ENCODE peak calls at places on chromosomes 2 and 18, in ten cellular contexts. One of them, this sample, is unnamed.

GRCh38 chr2:86632672-86633071 is 9.0 kb upstream of the RNF103 start:
- DNase-seq in K562: no peak
- DNase-seq in naive thymus-derived CD4-positive, alpha-beta T cell: no peak
- DNase-seq in heart left ventricle: no peak
- DNase-seq in sigmoid colon: no peak
- DNase-seq in stomach: no peak
- DNase-seq in cardiac muscle cell: no peak
- DNase-seq in CD4-positive, alpha-beta memory T cell: no peak
- DNase-seq in heart right ventricle: no peak
- DNase-seq in Panc1: no peak
- DNase-seq in this sample: no peak

GRCh38 chr2:240604939-240605716 is 18.6 kb downstream of the CAPN10 start:
- DNase-seq in K562: no peak
- DNase-seq in naive thymus-derived CD4-positive, alpha-beta T cell: peak
- DNase-seq in heart left ventricle: peak
- DNase-seq in sigmoid colon: peak
- DNase-seq in stomach: peak
- DNase-seq in cardiac muscle cell: no peak
- DNase-seq in CD4-positive, alpha-beta memory T cell: no peak
- DNase-seq in heart right ventricle: no peak
- DNase-seq in Panc1: no peak
- DNase-seq in this sample: peak

GRCh38 chr2:395886-396285 is 108.0 kb upstream of the ALKAL2 start:
- DNase-seq in K562: no peak
- DNase-seq in naive thymus-derived CD4-positive, alpha-beta T cell: no peak
- DNase-seq in heart left ventricle: no peak
- DNase-seq in sigmoid colon: no peak
- DNase-seq in stomach: no peak
- DNase-seq in cardiac muscle cell: no peak
- DNase-seq in CD4-positive, alpha-beta memory T cell: no peak
- DNase-seq in heart right ventricle: no peak
- DNase-seq in Panc1: no peak
- DNase-seq in this sample: no peak

GRCh38 chr2:10427568-10427975 is 20.6 kb downstream of the ODC1 start:
- DNase-seq in K562: no peak
- DNase-seq in naive thymus-derived CD4-positive, alpha-beta T cell: no peak
- DNase-seq in heart left ventricle: no peak
- DNase-seq in sigmoid colon: no peak
- DNase-seq in stomach: no peak
- DNase-seq in cardiac muscle cell: no peak
- DNase-seq in CD4-positive, alpha-beta memory T cell: no peak
- DNase-seq in heart right ventricle: no peak
- DNase-seq in Panc1: no peak
- DNase-seq in this sample: no peak

GRCh38 chr2:12694990-12695774 is 21.6 kb upstream of the TRIB2 start:
- DNase-seq in K562: no peak
- DNase-seq in naive thymus-derived CD4-positive, alpha-beta T cell: no peak
- DNase-seq in heart left ventricle: no peak
- DNase-seq in sigmoid colon: no peak
- DNase-seq in stomach: no peak
- DNase-seq in cardiac muscle cell: no peak
- DNase-seq in CD4-positive, alpha-beta memory T cell: no peak
- DNase-seq in heart right ventricle: no peak
- DNase-seq in Panc1: no peak
- DNase-seq in this sample: no peak

GRCh38 chr2:1837022-1837421 is 92.7 kb upstream of the PXDN start:
- DNase-seq in K562: no peak
- DNase-seq in naive thymus-derived CD4-positive, alpha-beta T cell: no peak
- DNase-seq in heart left ventricle: no peak
- DNase-seq in sigmoid colon: no peak
- DNase-seq in stomach: no peak
- DNase-seq in cardiac muscle cell: peak
- DNase-seq in CD4-positive, alpha-beta memory T cell: no peak
- DNase-seq in heart right ventricle: no peak
- DNase-seq in Panc1: no peak
- DNase-seq in this sample: no peak

GRCh38 chr2:228426502-228427216 is 245.2 kb upstream of the SPHKAP start:
- DNase-seq in K562: no peak
- DNase-seq in naive thymus-derived CD4-positive, alpha-beta T cell: no peak
- DNase-seq in heart left ventricle: no peak
- DNase-seq in sigmoid colon: no peak
- DNase-seq in stomach: no peak
- DNase-seq in cardiac muscle cell: no peak
- DNase-seq in CD4-positive, alpha-beta memory T cell: no peak
- DNase-seq in heart right ventricle: no peak
- DNase-seq in Panc1: no peak
- DNase-seq in this sample: no peak

GRCh38 chr2:3035385-3036050 is 342.1 kb downstream of the EIPR1 start:
- DNase-seq in K562: no peak
- DNase-seq in naive thymus-derived CD4-positive, alpha-beta T cell: no peak
- DNase-seq in heart left ventricle: no peak
- DNase-seq in sigmoid colon: no peak
- DNase-seq in stomach: no peak
- DNase-seq in cardiac muscle cell: no peak
- DNase-seq in CD4-positive, alpha-beta memory T cell: no peak
- DNase-seq in heart right ventricle: no peak
- DNase-seq in Panc1: no peak
- DNase-seq in this sample: no peak

GRCh38 chr2:152171733-152172132 is 3.8 kb downstream of the STAM2 start:
- DNase-seq in K562: no peak
- DNase-seq in naive thymus-derived CD4-positive, alpha-beta T cell: no peak
- DNase-seq in heart left ventricle: no peak
- DNase-seq in sigmoid colon: no peak
- DNase-seq in stomach: no peak
- DNase-seq in cardiac muscle cell: no peak
- DNase-seq in CD4-positive, alpha-beta memory T cell: no peak
- DNase-seq in heart right ventricle: no peak
- DNase-seq in Panc1: no peak
- DNase-seq in this sample: no peak

GRCh38 chr2:178700922-178701342 is 106.3 kb downstream of the TTN start:
- DNase-seq in K562: peak
- DNase-seq in naive thymus-derived CD4-positive, alpha-beta T cell: no peak
- DNase-seq in heart left ventricle: no peak
- DNase-seq in sigmoid colon: no peak
- DNase-seq in stomach: no peak
- DNase-seq in cardiac muscle cell: peak
- DNase-seq in CD4-positive, alpha-beta memory T cell: no peak
- DNase-seq in heart right ventricle: no peak
- DNase-seq in Panc1: peak
- DNase-seq in this sample: no peak

GRCh38 chr2:152715854-152716428 is 1.3 kb downstream of the PRPF40A start:
- DNase-seq in K562: no peak
- DNase-seq in naive thymus-derived CD4-positive, alpha-beta T cell: no peak
- DNase-seq in heart left ventricle: no peak
- DNase-seq in sigmoid colon: no peak
- DNase-seq in stomach: no peak
- DNase-seq in cardiac muscle cell: peak
- DNase-seq in CD4-positive, alpha-beta memory T cell: no peak
- DNase-seq in heart right ventricle: no peak
- DNase-seq in Panc1: no peak
- DNase-seq in this sample: no peak

GRCh38 chr2:130819915-130820861 is 16.5 kb upstream of the ARHGEF4 start:
- DNase-seq in K562: no peak
- DNase-seq in naive thymus-derived CD4-positive, alpha-beta T cell: no peak
- DNase-seq in heart left ventricle: no peak
- DNase-seq in sigmoid colon: peak
- DNase-seq in stomach: no peak
- DNase-seq in cardiac muscle cell: peak
- DNase-seq in CD4-positive, alpha-beta memory T cell: no peak
- DNase-seq in heart right ventricle: peak
- DNase-seq in Panc1: no peak
- DNase-seq in this sample: no peak

GRCh38 chr18:11136241-11136640 is 13.1 kb downstream of the PIEZO2 start:
- DNase-seq in K562: no peak
- DNase-seq in naive thymus-derived CD4-positive, alpha-beta T cell: no peak
- DNase-seq in heart left ventricle: no peak
- DNase-seq in sigmoid colon: no peak
- DNase-seq in stomach: no peak
- DNase-seq in cardiac muscle cell: no peak
- DNase-seq in CD4-positive, alpha-beta memory T cell: no peak
- DNase-seq in heart right ventricle: no peak
- DNase-seq in Panc1: no peak
- DNase-seq in this sample: no peak

DNA sequence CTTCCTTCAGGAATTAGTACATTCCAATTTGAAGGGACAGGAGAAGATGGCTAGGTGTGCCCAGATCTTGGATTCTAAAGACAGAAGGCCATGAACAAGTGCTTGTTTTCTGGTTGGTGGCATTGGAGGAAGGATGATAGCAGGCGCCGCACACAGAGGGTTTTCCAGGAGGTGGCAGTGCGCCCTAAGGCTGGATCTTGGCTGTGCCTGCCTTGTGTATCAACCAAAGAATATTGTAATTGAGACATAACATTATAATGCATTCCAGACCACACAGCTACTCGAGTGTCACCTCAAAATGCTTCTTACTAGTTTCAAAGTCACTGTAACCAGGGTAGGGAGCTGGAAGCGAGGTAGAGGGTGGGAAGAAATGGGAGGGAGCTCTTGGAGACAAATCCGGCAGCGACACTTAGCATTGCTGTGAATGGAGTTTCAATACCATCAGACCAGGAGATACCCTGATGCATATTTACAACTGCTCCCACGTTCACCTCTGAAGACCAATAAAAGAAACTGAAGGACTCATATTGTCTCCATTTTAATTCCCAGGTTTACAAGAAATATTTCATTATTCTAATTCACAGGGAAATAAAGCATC is 42.5 kb downstream of the CPO start:
- DNase-seq in K562: peak
- DNase-seq in naive thymus-derived CD4-positive, alpha-beta T cell: peak
- DNase-seq in heart left ventricle: peak
- DNase-seq in sigmoid colon: peak
- DNase-seq in stomach: peak
- DNase-seq in cardiac muscle cell: peak
- DNase-seq in CD4-positive, alpha-beta memory T cell: peak
- DNase-seq in heart right ventricle: peak
- DNase-seq in Panc1: peak
- DNase-seq in this sample: no peak
- H3K4me3 ChIP-seq in K562: no peak
- H3K4me3 ChIP-seq in naive thymus-derived CD4-positive, alpha-beta T cell: no peak
- H3K4me3 ChIP-seq in heart left ventricle: no peak
- H3K4me3 ChIP-seq in sigmoid colon: no peak
- H3K4me3 ChIP-seq in stomach: no peak
- H3K4me3 ChIP-seq in cardiac muscle cell: no peak
- H3K4me3 ChIP-seq in CD4-positive, alpha-beta memory T cell: no peak
- H3K4me3 ChIP-seq in heart right ventricle: no peak
- H3K4me3 ChIP-seq in Panc1: no peak
- H3K4me3 ChIP-seq in this sample: no peak

DNA sequence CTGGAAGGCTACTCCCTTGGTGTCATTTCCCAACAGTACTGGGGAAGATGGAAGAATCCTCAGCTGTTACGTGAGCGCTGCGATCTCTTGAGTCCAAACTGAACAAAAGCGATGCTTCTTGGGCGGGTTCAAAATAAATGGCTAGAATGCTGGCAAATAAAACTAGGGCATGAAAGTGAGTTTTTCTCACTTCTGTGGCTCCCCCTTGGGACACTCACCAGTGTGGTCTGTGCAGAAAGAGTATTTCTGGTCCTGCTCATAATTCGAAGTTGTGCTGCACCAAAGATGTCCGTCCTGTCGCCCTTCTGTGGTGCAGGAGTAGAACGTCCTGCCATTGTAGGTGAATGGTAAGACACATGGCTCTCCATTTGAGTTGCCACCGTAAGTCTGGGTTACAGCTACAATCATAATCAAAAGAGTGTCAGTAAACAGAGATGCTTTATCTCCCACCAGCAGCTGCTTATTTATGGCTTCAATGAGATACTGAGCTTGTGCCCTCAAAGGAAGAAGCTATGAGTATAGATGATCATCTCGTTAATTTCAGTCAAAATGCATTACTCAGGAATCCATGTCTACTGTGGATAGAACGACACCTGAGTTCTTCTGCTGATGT is 11.8 kb downstream of the FN1 start:
- DNase-seq in K562: no peak
- DNase-seq in naive thymus-derived CD4-positive, alpha-beta T cell: no peak
- DNase-seq in heart left ventricle: no peak
- DNase-seq in sigmoid colon: no peak
- DNase-seq in stomach: no peak
- DNase-seq in cardiac muscle cell: no peak
- DNase-seq in CD4-positive, alpha-beta memory T cell: peak
- DNase-seq in heart right ventricle: no peak
- DNase-seq in Panc1: no peak
- DNase-seq in this sample: no peak
- H3K4me3 ChIP-seq in K562: no peak
- H3K4me3 ChIP-seq in naive thymus-derived CD4-positive, alpha-beta T cell: no peak
- H3K4me3 ChIP-seq in heart left ventricle: no peak
- H3K4me3 ChIP-seq in sigmoid colon: no peak
- H3K4me3 ChIP-seq in stomach: no peak
- H3K4me3 ChIP-seq in cardiac muscle cell: no peak
- H3K4me3 ChIP-seq in CD4-positive, alpha-beta memory T cell: no peak
- H3K4me3 ChIP-seq in heart right ventricle: no peak
- H3K4me3 ChIP-seq in Panc1: no peak
- H3K4me3 ChIP-seq in this sample: no peak

DNA sequence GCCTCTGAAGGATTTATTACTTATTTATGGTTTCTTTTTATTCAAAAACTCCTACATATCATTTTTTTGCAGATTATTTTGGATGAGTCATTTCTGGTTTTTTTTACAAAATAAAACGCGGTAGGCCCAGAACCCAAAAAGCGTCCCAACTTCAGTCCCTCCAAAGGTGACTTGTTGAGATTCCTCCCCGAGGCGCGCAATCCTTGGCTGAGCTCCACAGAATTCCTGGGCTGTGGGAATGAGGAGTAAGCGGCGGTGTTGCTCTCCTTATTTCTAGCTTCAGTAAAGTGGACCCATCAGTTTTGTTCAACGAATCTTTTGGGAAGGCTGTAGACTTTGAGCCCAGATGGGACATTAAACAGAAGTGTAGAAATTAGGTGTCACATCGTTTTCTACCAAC is 67.0 kb upstream of the RMP24 start:
- DNase-seq in K562: no peak
- DNase-seq in naive thymus-derived CD4-positive, alpha-beta T cell: no peak
- DNase-seq in heart left ventricle: no peak
- DNase-seq in sigmoid colon: no peak
- DNase-seq in stomach: no peak
- DNase-seq in cardiac muscle cell: no peak
- DNase-seq in CD4-positive, alpha-beta memory T cell: no peak
- DNase-seq in heart right ventricle: no peak
- DNase-seq in Panc1: no peak
- DNase-seq in this sample: no peak
- H3K4me3 ChIP-seq in K562: no peak
- H3K4me3 ChIP-seq in naive thymus-derived CD4-positive, alpha-beta T cell: no peak
- H3K4me3 ChIP-seq in heart left ventricle: no peak
- H3K4me3 ChIP-seq in sigmoid colon: no peak
- H3K4me3 ChIP-seq in stomach: no peak
- H3K4me3 ChIP-seq in cardiac muscle cell: no peak
- H3K4me3 ChIP-seq in CD4-positive, alpha-beta memory T cell: no peak
- H3K4me3 ChIP-seq in heart right ventricle: no peak
- H3K4me3 ChIP-seq in Panc1: no peak
- H3K4me3 ChIP-seq in this sample: no peak

DNA sequence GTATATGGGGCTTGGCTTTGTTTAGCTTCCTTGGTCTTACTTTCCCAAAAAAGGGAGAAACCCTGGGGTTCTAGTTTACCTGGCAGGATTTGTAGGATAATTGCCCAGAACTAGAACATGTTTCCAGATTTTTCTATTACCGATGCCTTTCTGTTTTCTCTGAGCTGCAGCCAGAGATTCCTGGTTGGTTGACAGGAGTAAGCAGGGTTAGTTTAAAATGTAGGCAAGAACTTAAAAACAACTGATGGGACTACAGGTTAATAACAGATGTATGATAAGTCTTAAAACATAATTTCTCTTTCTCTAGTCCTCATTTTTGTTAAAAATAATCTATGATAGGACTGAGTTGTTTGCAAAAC is 38.9 kb upstream of the GMCL1 start:
- DNase-seq in K562: no peak
- DNase-seq in naive thymus-derived CD4-positive, alpha-beta T cell: no peak
- DNase-seq in heart left ventricle: no peak
- DNase-seq in sigmoid colon: no peak
- DNase-seq in stomach: no peak
- DNase-seq in cardiac muscle cell: no peak
- DNase-seq in CD4-positive, alpha-beta memory T cell: no peak
- DNase-seq in heart right ventricle: no peak
- DNase-seq in Panc1: no peak
- DNase-seq in this sample: no peak
- H3K4me3 ChIP-seq in K562: no peak
- H3K4me3 ChIP-seq in naive thymus-derived CD4-positive, alpha-beta T cell: no peak
- H3K4me3 ChIP-seq in heart left ventricle: peak
- H3K4me3 ChIP-seq in sigmoid colon: peak
- H3K4me3 ChIP-seq in stomach: no peak
- H3K4me3 ChIP-seq in cardiac muscle cell: no peak
- H3K4me3 ChIP-seq in CD4-positive, alpha-beta memory T cell: no peak
- H3K4me3 ChIP-seq in heart right ventricle: no peak
- H3K4me3 ChIP-seq in Panc1: no peak
- H3K4me3 ChIP-seq in this sample: no peak